ENCODE peak calls at places on chromosomes 12 and 14, in five cellular contexts. K is nephron progenitor cell, F is fibroblast of the aortic adventitia, H is GM13976, N is thoracic aorta. Y is an unnamed sample.

GRCh38 chr12:81573228-81573627 is 185.9 kb downstream of the PPFIA2 start:
- DNase-seq in K (no peak), F (peak), H (no peak), N (no peak), Y (no peak)

GRCh38 chr12:40446385-40446784 is 221.6 kb downstream of the LRRK2 start:
- DNase-seq in K (no peak), F (peak), H (peak), N (no peak), Y (no peak)

GRCh38 chr12:19576421-19576925 is 137.2 kb downstream of the AEBP2 start:
- DNase-seq in K (no peak), F (no peak), H (no peak), N (no peak), Y (no peak)

GRCh38 chr12:120763250-120763649 is 37.6 kb downstream of the ACADS start:
- DNase-seq in K (no peak), F (no peak), H (no peak), N (no peak), Y (no peak)

GRCh38 chr14:86153480-86153879 is 623.5 kb downstream of the FLRT2 start:
- DNase-seq in K (no peak), F (no peak), H (no peak), N (no peak), Y (no peak)

GRCh38 chr12:57456145-57456700 is 1.1 kb downstream of the INHBE start:
- DNase-seq in K (peak), F (peak), H (peak), N (no peak), Y (no peak)

GRCh38 chr12:89261982-89262381 is 90.3 kb downstream of the DUSP6 start:
- DNase-seq in K (no peak), F (no peak), H (no peak), N (no peak), Y (no peak)

GRCh38 chr12:27549801-27550652 is 26.0 kb downstream of the PPFIBP1 start:
- DNase-seq in K (peak), F (peak), H (no peak), N (peak), Y (peak)

GRCh38 chr14:89507521-89507920 is 90.5 kb upstream of the FOXN3 start:
- DNase-seq in K (no peak), F (peak), H (peak), N (no peak), Y (no peak)

GRCh38 chr14:25431211-25432076 is 381.5 kb upstream of the STXBP6 start:
- DNase-seq in K (peak), F (no peak), H (no peak), N (no peak), Y (no peak)

GRCh38 chr12:47832263-47832933 is 12.7 kb upstream of the HDAC7 start:
- DNase-seq in K (no peak), F (no peak), H (peak), N (no peak), Y (no peak)

GRCh38 chr12:122021822-122022392 is at the start of gene BCL7A:
- DNase-seq in K (peak), F (peak), H (peak), N (no peak), Y (peak)

GRCh38 chr12:3644103-3644502 is 108.8 kb downstream of the CRACR2A start:
- DNase-seq in K (no peak), F (no peak), H (no peak), N (no peak), Y (no peak)

GRCh38 chr12:6961278-6961694 is 9.2 kb downstream of the PHB2 start:
- DNase-seq in K (no peak), F (no peak), H (peak), N (no peak), Y (peak)

GRCh38 chr12:67306712-67307111 is 37.6 kb downstream of the CAND1 start:
- DNase-seq in K (no peak), F (no peak), H (no peak), N (no peak), Y (no peak)

GRCh38 chr14:49250109-49250508 is 336.1 kb downstream of the RPS29 start:
- DNase-seq in K (no peak), F (peak), H (no peak), N (no peak), Y (no peak)

GRCh38 chr14:22509751-22510300 is 79.2 kb downstream of the DAD1 start:
- DNase-seq in K (no peak), F (no peak), H (no peak), N (no peak), Y (no peak)

GRCh38 chr12:119686776-119687175 is 18.8 kb downstream of the PRKAB1 start:
- DNase-seq in K (no peak), F (no peak), H (no peak), N (no peak), Y (peak)

GRCh38 chr14:85532981-85533820 is 3.3 kb downstream of the FLRT2 start:
- DNase-seq in K (peak), F (peak), H (peak), N (no peak), Y (peak)

GRCh38 chr12:70254225-70254624 is 11.0 kb downstream of the CNOT2 start:
- DNase-seq in K (no peak), F (no peak), H (no peak), N (no peak), Y (no peak)

GRCh38 chr12:40228727-40229126 is 3.9 kb downstream of the LRRK2 start:
- DNase-seq in K (no peak), F (no peak), H (no peak), N (no peak), Y (no peak)

GRCh38 chr12:1044697-1045096 is 53.7 kb downstream of the ERC1 start:
- DNase-seq in K (no peak), F (peak), H (no peak), N (no peak), Y (no peak)

GRCh38 chr12:12941450-12942350 is 10.3 kb downstream of the GPRC5D start:
- DNase-seq in K (no peak), F (no peak), H (no peak), N (no peak), Y (no peak)

GRCh38 chr14:64812412-64812811 is 67.3 kb downstream of the SPTB start:
- DNase-seq in K (peak), F (no peak), H (peak), N (no peak), Y (no peak)

GRCh38 chr14:37819155-37820015 is 224.0 kb downstream of the TTC6 start:
- DNase-seq in K (no peak), F (no peak), H (no peak), N (no peak), Y (no peak)

GRCh38 chr14:75198291-75198933 is 22.0 kb upstream of the TMED10 start:
- DNase-seq in K (no peak), F (peak), H (no peak), N (no peak), Y (peak)

GRCh38 chr14:29215853-29216252 is 449.3 kb downstream of the FOXG1 start:
- DNase-seq in K (no peak), F (peak), H (no peak), N (no peak), Y (no peak)

GRCh38 chr12:125140918-125141573 is 75.8 kb downstream of the AACS start:
- DNase-seq in K (no peak), F (peak), H (no peak), N (no peak), Y (no peak)

GRCh38 chr12:121986494-121987245 is 35.0 kb upstream of the BCL7A start:
- DNase-seq in K (no peak), F (no peak), H (no peak), N (no peak), Y (no peak)

GRCh38 chr12:87368259-87368658 is 660.9 kb downstream of the C12orf50 start:
- DNase-seq in K (no peak), F (no peak), H (no peak), N (no peak), Y (no peak)

GRCh38 chr12:88371416-88372183 is 208.7 kb downstream of the KITLG start:
- DNase-seq in K (no peak), F (peak), H (no peak), N (peak), Y (peak)

GRCh38 chr12:67456281-67456918 is 187.2 kb downstream of the CAND1 start:
- DNase-seq in K (no peak), F (peak), H (no peak), N (no peak), Y (no peak)

GRCh38 chr12:50032516-50033316 is 7.4 kb upstream of the RACGAP1 start:
- DNase-seq in K (peak), F (no peak), H (peak), N (no peak), Y (peak)

GRCh38 chr12:83318386-83318971 is 631.8 kb downstream of the TMTC2 start:
- DNase-seq in K (no peak), F (no peak), H (no peak), N (no peak), Y (no peak)

GRCh38 chr12:111412007-111412829 is 6.5 kb downstream of the SH2B3 start:
- DNase-seq in K (no peak), F (no peak), H (no peak), N (no peak), Y (no peak)

GRCh38 chr12:43760396-43760795 is 1.6 kb downstream of the IRAK4 start:
- DNase-seq in K (no peak), F (no peak), H (no peak), N (no peak), Y (no peak)

GRCh38 chr12:113065126-113066007 is 8.8 kb downstream of the DTX1 start:
- DNase-seq in K (peak), F (no peak), H (peak), N (no peak), Y (no peak)

GRCh38 chr12:102848832-102849231 is 68.2 kb downstream of the PAH start:
- DNase-seq in K (no peak), F (no peak), H (no peak), N (no peak), Y (no peak)

GRCh38 chr14:67704484-67705089 is 2.9 kb downstream of the RDH12 start:
- DNase-seq in K (no peak), F (peak), H (peak), N (no peak), Y (no peak)

GRCh38 chr12:14803830-14804160 is 325 bp downstream of the C12orf60 start:
- DNase-seq in K (no peak), F (no peak), H (no peak), N (no peak), Y (no peak)

GRCh38 chr12:14802961-14803829 is at the start of the genes C12orf60 and WBP11:
- DNase-seq in K (peak), F (peak), H (peak), N (peak), Y (peak)
- TF ChIP-seq CTCF in K (no peak), F (no peak), H (no peak), N (no peak), Y (no peak)

GRCh38 chr12:52052471-52053186 is 1.4 kb downstream of the NR4A1 start:
- DNase-seq in K (no peak), F (peak), H (no peak), N (no peak), Y (no peak)

GRCh38 chr12:52049688-52050087 is 1.6 kb upstream of the NR4A1 start:
- DNase-seq in K (no peak), F (no peak), H (no peak), N (no peak), Y (no peak)

GRCh38 chr12:52049286-52049685 is 2.0 kb upstream of the NR4A1 start:
- DNase-seq in K (no peak), F (no peak), H (no peak), N (no peak), Y (no peak)

GRCh38 chr12:52050116-52050770 is 999 bp upstream of the NR4A1 start:
- DNase-seq in K (no peak), F (peak), H (no peak), N (no peak), Y (peak)

GRCh38 chr12:52050771-52051541 is at the start of gene NR4A1:
- DNase-seq in K (peak), F (peak), H (peak), N (peak), Y (peak)
- TF ChIP-seq CTCF in K (no peak), F (peak), H (no peak), N (no peak), Y (no peak)

GRCh38 chr14:62759796-62760195 is 285.5 kb downstream of the KCNH5 start:
- DNase-seq in K (no peak), F (no peak), H (no peak), N (no peak), Y (no peak)
- TF ChIP-seq CTCF in K (no peak), F (no peak), H (no peak), N (no peak), Y (no peak)

GRCh38 chr12:5689773-5690172 is 255.3 kb downstream of the ANO2 start:
- DNase-seq in K (no peak), F (no peak), H (no peak), N (no peak), Y (no peak)
- TF ChIP-seq CTCF in K (peak), F (no peak), H (no peak), N (no peak), Y (no peak)

GRCh38 chr12:5556033-5556614 is 124.2 kb downstream of the NTF3 start:
- DNase-seq in K (peak), F (no peak), H (no peak), N (no peak), Y (no peak)
- TF ChIP-seq CTCF in K (no peak), F (no peak), H (peak), N (peak), Y (peak)

DNA sequence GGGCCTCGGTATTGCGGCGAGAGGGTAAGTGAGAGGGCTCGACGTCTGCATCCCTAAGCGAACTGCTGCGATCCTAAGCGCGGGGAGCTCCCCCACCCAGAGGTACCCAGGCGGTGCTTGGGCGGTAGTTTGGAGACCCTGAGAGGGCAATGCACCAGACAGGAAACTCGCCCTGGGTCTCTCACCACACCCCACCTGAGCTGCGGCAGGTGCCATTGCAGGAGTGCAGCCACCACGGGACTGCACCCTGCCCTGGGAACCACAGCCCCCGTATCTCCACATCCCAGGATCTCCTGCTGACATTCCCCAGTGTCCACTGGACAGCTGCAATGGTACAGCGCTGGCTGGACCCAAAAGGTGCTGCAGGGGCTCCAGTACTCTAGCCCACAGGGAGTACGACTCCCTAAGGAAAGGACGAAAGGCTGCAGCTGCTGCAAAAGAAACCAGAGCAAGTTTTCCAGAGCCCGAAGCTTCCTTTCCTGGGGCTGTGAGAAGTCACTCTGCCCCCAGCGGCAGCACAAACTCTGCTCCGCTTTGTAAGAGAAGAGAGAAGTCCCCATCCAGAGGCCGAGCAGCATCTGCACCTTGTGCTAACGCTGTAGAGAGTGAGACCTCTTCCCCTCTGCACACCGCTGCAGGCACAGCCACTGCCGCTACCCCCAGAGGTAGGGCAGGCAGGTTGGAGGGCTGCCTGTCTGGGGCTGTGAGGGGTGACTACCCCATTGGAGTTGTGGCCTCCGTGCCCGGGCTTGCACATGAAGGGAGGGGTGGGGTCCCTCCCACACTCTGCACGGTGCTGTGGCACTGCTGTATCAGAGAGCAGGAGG is 31.1 kb upstream of the MON2 start:
- DNase-seq in K (peak), F (peak), H (peak), N (peak), Y (peak)
- TF ChIP-seq CTCF in K (peak), F (peak), H (peak), N (peak), Y (peak)

GRCh38 chr12:128607606-128608005 is 216.2 kb downstream of the SLC15A4 start:
- DNase-seq in K (no peak), F (no peak), H (no peak), N (no peak), Y (no peak)

GRCh38 chr12:128612150-128612850 is 211.5 kb downstream of the SLC15A4 start:
- DNase-seq in K (no peak), F (no peak), H (no peak), N (no peak), Y (no peak)

GRCh38 chr12:128606970-128607369 is 216.8 kb downstream of the SLC15A4 start:
- DNase-seq in K (no peak), F (no peak), H (no peak), N (no peak), Y (no peak)

GRCh38 chr12:128606538-128606937 is 217.2 kb downstream of the SLC15A4 start:
- DNase-seq in K (no peak), F (no peak), H (no peak), N (no peak), Y (no peak)

DNA sequence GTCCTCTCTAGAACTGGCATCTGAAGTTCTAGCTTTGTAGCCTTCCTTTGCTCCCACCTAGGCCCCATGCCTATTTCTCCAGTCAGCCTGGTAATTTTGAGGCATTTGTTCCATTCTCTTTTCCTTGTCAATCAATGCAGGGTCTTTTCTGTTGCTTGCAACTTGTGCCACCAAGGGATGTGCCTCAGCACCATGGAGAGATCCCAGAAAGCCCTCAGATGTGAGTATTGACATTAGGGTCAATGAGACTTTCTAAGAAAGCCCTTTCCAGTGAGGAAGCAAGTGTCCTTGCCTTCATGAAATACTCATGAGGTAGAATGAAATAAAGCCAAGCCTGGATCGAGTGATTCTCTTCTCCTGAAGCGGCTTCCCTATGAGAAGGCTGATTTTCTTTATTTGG is 213.9 kb downstream of the SLC15A4 start:
- DNase-seq in K (peak), F (no peak), H (no peak), N (no peak), Y (peak)
- TF ChIP-seq CTCF in K (no peak), F (no peak), H (no peak), N (no peak), Y (no peak)